ENCODE peak calls at places on chromosomes 6 and 20, in five cellular contexts. M is kidney epithelial cell, D is psoas muscle, Q is HCT116, H is A673. U is an unnamed sample.

GRCh38 chr20:4897600-4897999 is 103.7 kb downstream of the SLC23A2 start:
- DNase-seq in M (no peak), D (no peak), Q (no peak), H (no peak), U (no peak)

GRCh38 chr6:17130786-17131185 is 28.9 kb downstream of the STMND1 start:
- DNase-seq in M (no peak), D (no peak), Q (no peak), H (no peak), U (no peak)

GRCh38 chr6:139732451-139732850 is 358.0 kb upstream of the CITED2 start:
- DNase-seq in M (peak; percentile 70), D (peak; percentile 27), Q (peak; percentile 18), H (no peak), U (no peak)

GRCh38 chr6:142819603-142820335 is 125.2 kb downstream of the HIVEP2 start:
- DNase-seq in M (no peak), D (no peak), Q (no peak), H (peak; percentile 15), U (no peak)

GRCh38 chr6:89997456-89998445 is 103.5 kb downstream of the GJA10 start:
- DNase-seq in M (no peak), D (peak; percentile 19), Q (no peak), H (no peak), U (peak; percentile 24)

GRCh38 chr6:155887431-155887830 is 431.8 kb upstream of the NOX3 start:
- DNase-seq in M (no peak), D (no peak), Q (no peak), H (peak; percentile 16), U (no peak)

GRCh38 chr6:109454483-109455160 is 950 bp downstream of the MICAL1 start:
- DNase-seq in M (no peak), D (no peak), Q (no peak), H (peak; percentile 21), U (peak; percentile 29)

GRCh38 chr6:36973647-36974046 is 12.3 kb downstream of the MTCH1 start:
- DNase-seq in M (no peak), D (no peak), Q (no peak), H (no peak), U (no peak)

GRCh38 chr20:52484438-52484837 is 292.9 kb upstream of the ZFP64 start:
- DNase-seq in M (no peak), D (no peak), Q (no peak), H (peak; percentile 35), U (no peak)

GRCh38 chr20:48025661-48026060 is 240.4 kb upstream of the SULF2 start:
- DNase-seq in M (no peak), D (no peak), Q (no peak), H (no peak), U (no peak)

GRCh38 chr6:39902136-39902535 is 32.1 kb downstream of the MOCS1 start:
- DNase-seq in M (no peak), D (no peak), Q (no peak), H (no peak), U (no peak)

GRCh38 chr6:70586114-70586513 is 19.4 kb downstream of the SDHAF4 start:
- DNase-seq in M (no peak), D (no peak), Q (no peak), H (no peak), U (no peak)

GRCh38 chr6:20412674-20413073 is 11.0 kb downstream of the E2F3 start:
- DNase-seq in M (no peak), D (no peak), Q (no peak), H (no peak), U (no peak)

GRCh38 chr6:80316655-80317332 is 210.3 kb downstream of the BCKDHB start:
- DNase-seq in M (no peak), D (no peak), Q (no peak), H (peak; percentile 35), U (no peak)

GRCh38 chr20:61951695-61952533 is 113.8 kb downstream of the TAF4 start:
- DNase-seq in M (no peak), D (no peak), Q (no peak), H (peak; percentile 24), U (peak; percentile 19)

GRCh38 chr6:76789580-76789979 is 673.7 kb downstream of the HTR1B start:
- DNase-seq in M (no peak), D (no peak), Q (no peak), H (no peak), U (no peak)

GRCh38 chr6:10210052-10210451 is 204.8 kb downstream of the TFAP2A start:
- DNase-seq in M (no peak), D (no peak), Q (no peak), H (peak; percentile 5), U (no peak)

GRCh38 chr6:37607949-37608348 is 89.7 kb downstream of the MDGA1 start:
- DNase-seq in M (no peak), D (no peak), Q (no peak), H (peak; percentile 56), U (no peak)

GRCh38 chr6:119312875-119313338 is 36.7 kb downstream of the MAN1A1 start:
- DNase-seq in M (no peak), D (no peak), Q (no peak), H (no peak), U (no peak)

GRCh38 chr20:58867211-58867610 is 14.7 kb downstream of the GNAS start:
- DNase-seq in M (no peak), D (no peak), Q (no peak), H (no peak), U (no peak)

GRCh38 chr20:58869662-58870227 is 17.2 kb downstream of the GNAS start:
- DNase-seq in M (no peak), D (no peak), Q (no peak), H (no peak), U (no peak)

GRCh38 chr20:58868795-58869194 is 16.3 kb downstream of the GNAS start:
- DNase-seq in M (no peak), D (no peak), Q (no peak), H (no peak), U (no peak)

DNA sequence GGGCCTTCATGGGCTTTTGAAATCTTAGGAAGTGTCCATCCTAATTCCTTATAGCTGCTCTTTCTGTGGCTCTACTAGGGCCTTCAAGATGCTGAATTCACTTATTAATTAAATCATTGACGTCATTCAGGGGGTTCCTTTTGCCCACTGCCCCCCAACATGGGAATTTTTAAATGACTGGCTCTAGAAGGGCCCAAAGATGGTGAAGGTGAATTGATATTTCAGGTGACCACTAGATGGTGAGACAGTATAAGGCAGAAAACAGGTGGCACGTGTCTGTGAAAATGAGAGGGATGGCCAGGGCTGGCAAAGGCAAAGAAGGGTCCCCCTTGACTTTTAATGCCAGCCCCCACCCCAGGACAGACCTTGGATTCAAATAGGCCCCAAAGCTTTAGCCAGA is 11.8 kb downstream of the GNAS start:
- DNase-seq in M (no peak), D (no peak), Q (no peak), H (no peak), U (no peak)
- TF ChIP-seq CTCF in M (peak; percentile 15), D (no peak), Q (peak; percentile 36), H (peak; percentile 27), U (no peak)

DNA sequence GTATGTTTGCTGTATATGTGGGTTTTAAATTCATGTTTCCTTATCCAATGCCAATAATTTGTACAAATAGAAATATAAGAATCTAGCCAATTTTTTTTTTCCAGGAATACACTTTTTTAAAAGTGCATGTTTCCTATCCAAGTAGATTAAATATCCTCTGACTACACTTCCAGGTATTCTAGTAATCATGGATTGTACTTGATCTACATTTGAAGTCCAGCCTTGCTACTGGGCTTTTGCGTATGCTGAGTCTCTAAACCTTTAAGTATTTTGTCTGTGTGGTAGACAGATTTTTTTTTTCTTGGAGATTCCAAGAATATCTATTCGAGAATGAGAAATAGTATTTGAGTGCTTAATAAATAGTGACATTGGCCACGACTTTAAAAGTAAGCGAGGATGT is 188.3 kb downstream of the SASH1 start:
- DNase-seq in M (no peak), D (no peak), Q (no peak), H (peak; percentile 17), U (no peak)
- H3K4me3 ChIP-seq in M (no peak overlapping the region), D (peak overlapping the region; percentile 28), Q (no peak overlapping the region), H (no peak overlapping the region), U (no peak overlapping the region)

GRCh38 chr6:30124391-30124790 is 11.5 kb upstream of the TRIM31 start:
- DNase-seq in M (no peak), D (no peak), Q (no peak), H (no peak), U (peak; percentile 30)
- H3K27me3 ChIP-seq in M (peaks cover 24% of the 10 kb centered on the region), D (no peaks in the 10 kb centered on the region), Q (no peaks in the 10 kb centered on the region), H (peaks cover 22% of the 10 kb centered on the region), U (peaks cover 7% of the 10 kb centered on the region)

DNA sequence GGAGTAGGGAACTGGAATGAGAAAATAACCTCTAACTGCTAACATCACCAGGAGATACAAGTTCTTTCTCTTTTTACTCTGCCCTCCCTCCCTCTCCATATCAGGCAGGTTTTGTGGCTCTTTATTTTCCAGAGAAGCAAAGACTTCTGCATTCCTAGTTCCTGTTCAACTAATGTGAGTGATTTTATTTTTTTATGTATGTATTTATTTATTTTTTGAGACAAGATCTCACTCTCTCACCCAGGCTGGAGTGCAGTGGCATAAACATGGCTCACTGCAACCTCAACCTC is 6.0 kb upstream of the IER3 start:
- DNase-seq in M (no peak), D (no peak), Q (no peak), H (no peak), U (no peak)
- TF ChIP-seq CTCF in M (no peak), D (no peak), Q (no peak), H (no peak), U (no peak)

DNA sequence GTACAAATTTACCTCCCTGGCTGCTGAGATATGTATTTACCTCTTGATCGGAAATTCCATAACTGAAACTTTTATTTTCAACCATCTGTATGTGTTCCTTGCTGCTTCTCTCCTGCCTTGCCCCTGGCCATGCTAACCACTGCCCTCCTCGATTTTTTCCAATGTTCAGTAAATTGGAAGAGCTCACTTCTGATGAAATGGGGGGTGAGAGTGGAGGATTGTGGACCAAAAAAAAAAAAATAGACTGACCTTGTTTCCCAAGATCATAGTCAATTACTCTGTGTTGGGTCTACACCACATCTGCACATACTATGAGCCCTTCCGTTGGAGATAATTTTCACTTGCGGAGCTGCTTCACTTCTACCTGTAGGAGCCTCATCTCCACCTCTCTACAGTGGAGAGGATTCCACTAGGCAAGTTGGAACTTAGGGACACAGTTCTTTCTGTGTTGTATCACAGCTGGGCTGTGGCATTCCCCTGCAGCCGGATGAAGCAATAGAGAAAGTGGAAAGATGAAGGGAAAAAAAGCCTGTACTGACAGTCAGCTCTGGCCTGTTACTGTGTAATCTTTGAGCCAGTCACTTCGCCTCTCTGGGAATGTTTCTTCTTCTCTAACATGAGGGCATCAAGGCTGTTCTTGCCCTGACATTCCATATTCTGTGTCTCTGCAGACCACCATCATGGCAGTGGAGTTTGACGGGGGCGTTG is 1.6 kb downstream of the PSMB9 start:
- DNase-seq in M (no peak), D (no peak), Q (no peak), H (no peak), U (no peak)
- H3K4me3 ChIP-seq in M (no peak overlapping the region), D (peak overlapping the region; percentile 92), Q (no peak overlapping the region), H (no peak overlapping the region), U (no peak overlapping the region)

U was measured in dorsolateral prefrontal cortex.